ENCODE peak calls at places on chromosomes 7 and 10, in nine cellular contexts. J, I, Z, V, P, U, G, F and T are unnamed samples.

GRCh38 chr10:122362621-122363020 is 11.9 kb upstream of the PLEKHA1 start:
- DNase-seq in F (no peak), P (no peak), U (peak; percentile 17), I (no peak), J (no peak), Z (no peak), V (no peak), G (no peak), T (no peak)

GRCh38 chr7:78134256-78134655 is 335.7 kb downstream of the PHTF2 start:
- DNase-seq in J (no peak), P (peak; percentile 28), V (peak; percentile 38), U (peak; percentile 63), F (no peak), G (peak; percentile 67), I (peak; percentile 10), Z (peak; percentile 51), T (peak; percentile 60)

GRCh38 chr10:29860159-29860558 is 199.2 kb downstream of the JCAD start:
- DNase-seq in J (no peak), P (no peak), Z (no peak), V (no peak), F (no peak), I (no peak), G (no peak), U (peak; percentile 71), T (no peak)

GRCh38 chr10:129911451-129912160 is 52.5 kb downstream of the EBF3 start:
- DNase-seq in U (no peak), I (no peak), J (no peak), Z (no peak), V (no peak), P (no peak), F (no peak), G (no peak), T (no peak)

GRCh38 chr7:66542528-66543373 is 85.9 kb upstream of the KCTD7 start:
- DNase-seq in J (no peak), Z (no peak), G (no peak), V (no peak), P (no peak), F (no peak), U (peak; percentile 13), I (no peak), T (peak; percentile 37)

GRCh38 chr7:106736508-106737201 is 75.7 kb upstream of the CCDC71L start:
- DNase-seq in V (no peak), P (peak; percentile 26), G (peak; percentile 24), I (peak; percentile 62), F (peak; percentile 53), Z (peak; percentile 65), J (no peak), U (peak; percentile 93), T (peak; percentile 90)

GRCh38 chr10:61620511-61620910 is 42.2 kb upstream of the CABCOCO1 start:
- DNase-seq in P (no peak), U (no peak), J (no peak), V (no peak), G (no peak), Z (no peak), F (no peak), I (no peak), T (no peak)

GRCh38 chr10:61835069-61835908 is 66.2 kb upstream of the ARID5B start:
- DNase-seq in V (no peak), P (no peak), U (peak; percentile 91), Z (peak; percentile 30), I (peak; percentile 58), J (no peak), G (no peak), F (no peak), T (peak; percentile 87)

GRCh38 chr7:1200045-1200444 is 32.6 kb upstream of the UNCX start:
- DNase-seq in P (no peak), G (no peak), U (peak; percentile 76), F (no peak), Z (no peak), I (no peak), J (no peak), V (no peak), T (peak; percentile 64)

GRCh38 chr10:124492266-124492665 is 30.6 kb downstream of the LHPP start:
- DNase-seq in F (no peak), Z (no peak), P (no peak), I (no peak), U (no peak), V (no peak), J (no peak), G (no peak), T (no peak)

GRCh38 chr7:85091568-85091928 is 95.3 kb downstream of the SEMA3D start:
- DNase-seq in G (no peak), U (no peak), I (no peak), Z (no peak), J (no peak), V (no peak), F (no peak), P (no peak), T (no peak)

GRCh38 chr10:75469018-75469616 is 37.7 kb downstream of the LRMDA start:
- DNase-seq in J (no peak), G (no peak), I (peak; percentile 4), P (no peak), U (peak; percentile 91), Z (no peak), F (no peak), V (no peak), T (peak; percentile 97)

GRCh38 chr7:45451636-45452035 is 122.5 kb upstream of the ADCY1 start:
- DNase-seq in U (peak; percentile 17), V (no peak), P (no peak), F (no peak), G (no peak), J (no peak), I (no peak), Z (no peak), T (no peak)